ENCODE peak calls at places on chromosomes 16 and 17, in six cellular contexts. One of them, this sample, is unnamed.

GRCh38 chr17:66707051-66707450 is 127.9 kb upstream of the CACNG5 start:
- DNase-seq in neural progenitor cell: no peak
- DNase-seq in AG20443: no peak
- DNase-seq in astrocyte of the spinal cord: no peak
- DNase-seq in SK-N-DZ: no peak
- DNase-seq in iPS-NIHi11: no peak
- DNase-seq in this sample: no peak

GRCh38 chr17:66319226-66319625 is 16.8 kb downstream of the PRKCA start:
- DNase-seq in neural progenitor cell: no peak
- DNase-seq in AG20443: no peak
- DNase-seq in astrocyte of the spinal cord: no peak
- DNase-seq in SK-N-DZ: no peak
- DNase-seq in iPS-NIHi11: no peak
- DNase-seq in this sample: no peak

GRCh38 chr16:79509221-79509631 is 91.3 kb downstream of the MAF start:
- DNase-seq in neural progenitor cell: peak
- DNase-seq in AG20443: no peak
- DNase-seq in astrocyte of the spinal cord: no peak
- DNase-seq in SK-N-DZ: no peak
- DNase-seq in iPS-NIHi11: peak
- DNase-seq in this sample: no peak

GRCh38 chr16:89357460-89357859 is 132.9 kb downstream of the ANKRD11 start:
- DNase-seq in neural progenitor cell: peak
- DNase-seq in AG20443: no peak
- DNase-seq in astrocyte of the spinal cord: no peak
- DNase-seq in SK-N-DZ: peak
- DNase-seq in iPS-NIHi11: no peak
- DNase-seq in this sample: peak

GRCh38 chr16:29304251-29304900 is 102.1 kb downstream of the NPIPB11 start:
- DNase-seq in neural progenitor cell: no peak
- DNase-seq in AG20443: no peak
- DNase-seq in astrocyte of the spinal cord: no peak
- DNase-seq in SK-N-DZ: no peak
- DNase-seq in iPS-NIHi11: no peak
- DNase-seq in this sample: no peak

GRCh38 chr17:66540131-66540781 is 237.8 kb downstream of the PRKCA start:
- DNase-seq in neural progenitor cell: peak
- DNase-seq in AG20443: peak
- DNase-seq in astrocyte of the spinal cord: peak
- DNase-seq in SK-N-DZ: no peak
- DNase-seq in iPS-NIHi11: peak
- DNase-seq in this sample: peak

GRCh38 chr17:73196500-73196899 is 3.6 kb downstream of the COG1 start:
- DNase-seq in neural progenitor cell: peak
- DNase-seq in AG20443: no peak
- DNase-seq in astrocyte of the spinal cord: peak
- DNase-seq in SK-N-DZ: peak
- DNase-seq in iPS-NIHi11: no peak
- DNase-seq in this sample: peak

GRCh38 chr17:77470800-77471733 is 330.3 kb downstream of the SEC14L1 start:
- DNase-seq in neural progenitor cell: peak
- DNase-seq in AG20443: peak
- DNase-seq in astrocyte of the spinal cord: peak
- DNase-seq in SK-N-DZ: peak
- DNase-seq in iPS-NIHi11: peak
- DNase-seq in this sample: peak

GRCh38 chr16:72829846-72830620 is 217.9 kb downstream of the ZFHX3 start:
- DNase-seq in neural progenitor cell: no peak
- DNase-seq in AG20443: no peak
- DNase-seq in astrocyte of the spinal cord: peak
- DNase-seq in SK-N-DZ: no peak
- DNase-seq in iPS-NIHi11: no peak
- DNase-seq in this sample: no peak

GRCh38 chr17:30249460-30249859 is 14.0 kb upstream of the SLC6A4 start:
- DNase-seq in neural progenitor cell: no peak
- DNase-seq in AG20443: no peak
- DNase-seq in astrocyte of the spinal cord: no peak
- DNase-seq in SK-N-DZ: no peak
- DNase-seq in iPS-NIHi11: no peak
- DNase-seq in this sample: peak

GRCh38 chr17:55163408-55163807 is 101.4 kb upstream of the HLF start:
- DNase-seq in neural progenitor cell: no peak
- DNase-seq in AG20443: no peak
- DNase-seq in astrocyte of the spinal cord: no peak
- DNase-seq in SK-N-DZ: no peak
- DNase-seq in iPS-NIHi11: no peak
- DNase-seq in this sample: no peak

GRCh38 chr17:7833795-7834553 is at the start of gene KDM6B:
- DNase-seq in neural progenitor cell: peak
- DNase-seq in AG20443: peak
- DNase-seq in astrocyte of the spinal cord: peak
- DNase-seq in SK-N-DZ: peak
- DNase-seq in iPS-NIHi11: peak
- DNase-seq in this sample: peak

GRCh38 chr16:35687071-35687470 is 2227.7 kb downstream of the TP53TG3F start:
- DNase-seq in neural progenitor cell: no peak
- DNase-seq in AG20443: no peak
- DNase-seq in astrocyte of the spinal cord: no peak
- DNase-seq in SK-N-DZ: no peak
- DNase-seq in iPS-NIHi11: no peak
- DNase-seq in this sample: no peak

GRCh38 chr17:74442670-74443515 is 11.0 kb downstream of the GPRC5C start:
- DNase-seq in neural progenitor cell: peak
- DNase-seq in AG20443: no peak
- DNase-seq in astrocyte of the spinal cord: no peak
- DNase-seq in SK-N-DZ: no peak
- DNase-seq in iPS-NIHi11: peak
- DNase-seq in this sample: no peak

GRCh38 chr16:57802635-57803412 is 533 bp upstream of the KIFC3 start:
- DNase-seq in neural progenitor cell: peak
- DNase-seq in AG20443: no peak
- DNase-seq in astrocyte of the spinal cord: peak
- DNase-seq in SK-N-DZ: peak
- DNase-seq in iPS-NIHi11: no peak
- DNase-seq in this sample: peak

This sample was measured in mesendoderm.